ENCODE peak calls at places on chromosomes 3 and 15, in four cellular contexts. Z is HepG2, B is K562, D is GM12878. J is an unnamed sample.

GRCh38 chr3:120144267-120144666 is 50.0 kb upstream of the GSK3B start:
- DNase-seq in D (no peak), B (no peak), Z (peak; percentile 39), J (peak; percentile 19)

GRCh38 chr3:96354742-96355141 is 459.7 kb upstream of the EPHA6 start:
- DNase-seq in B (no peak), Z (no peak), D (no peak), J (no peak)

GRCh38 chr3:69370945-69371301 is 15.0 kb downstream of the FRMD4B start:
- DNase-seq in D (no peak), B (no peak), Z (no peak), J (no peak)

GRCh38 chr3:120429921-120430361 is 20.9 kb downstream of the FSTL1 start:
- DNase-seq in D (no peak), Z (no peak), B (no peak), J (no peak)

GRCh38 chr3:111594205-111594604 is 941 bp downstream of the ZBED2 start:
- DNase-seq in B (no peak), D (no peak), Z (no peak), J (no peak)

GRCh38 chr3:159263750-159264561 is 462.1 kb downstream of the MFSD1 start:
- DNase-seq in B (peak; percentile 14), Z (peak; percentile 22), D (no peak), J (peak; percentile 17)

GRCh38 chr3:19489936-19490335 is 341.6 kb downstream of the KCNH8 start:
- DNase-seq in D (no peak), Z (no peak), B (no peak), J (no peak)

GRCh38 chr3:57756022-57756527 is at the start of gene SLMAP:
- DNase-seq in Z (peak; percentile 96), D (peak; percentile 90), B (peak; percentile 78), J (peak; percentile 94)

DNA sequence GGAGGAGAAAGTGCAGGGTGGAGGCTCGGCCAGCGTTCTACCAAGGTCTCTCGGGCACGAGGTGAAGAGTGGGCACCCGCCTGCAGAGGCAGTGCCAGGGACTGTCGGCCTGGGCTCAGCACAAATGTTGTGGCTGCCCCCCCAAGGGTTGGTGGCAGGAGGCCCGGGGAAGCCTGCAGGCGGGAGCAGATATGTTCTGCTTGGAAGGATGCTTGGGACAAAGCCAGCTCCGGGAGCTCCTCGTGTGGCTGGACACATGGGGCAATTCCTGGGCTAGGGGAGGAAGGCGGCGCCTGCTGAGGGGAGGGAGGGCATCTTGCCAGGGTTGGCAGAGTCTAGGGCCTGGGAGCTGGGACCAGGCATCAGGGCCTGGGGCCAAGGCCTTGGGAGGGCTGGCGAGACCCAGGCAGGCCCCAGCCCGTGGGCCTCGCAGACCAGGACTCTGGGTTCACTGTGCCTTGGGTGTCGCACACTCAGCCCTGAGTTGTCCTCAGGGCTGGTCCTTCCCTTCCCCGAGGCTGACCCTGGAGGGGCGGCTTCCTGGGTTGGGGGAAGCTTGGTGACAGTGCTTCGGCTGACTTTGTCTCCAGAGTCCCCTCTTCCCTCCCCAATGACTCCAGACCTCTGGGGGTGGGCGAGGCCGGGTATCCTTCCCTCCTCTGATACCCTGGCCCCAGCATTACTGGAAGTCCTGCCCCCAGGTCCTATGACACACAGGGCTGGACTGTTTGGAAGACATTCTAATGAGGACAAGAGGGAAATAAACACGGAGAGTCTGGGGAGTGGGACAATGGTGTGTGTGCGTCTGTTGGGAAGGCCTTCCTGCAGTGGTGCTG is 30.2 kb upstream of the FBLN2 start:
- DNase-seq in Z (no peak), B (no peak), D (no peak), J (no peak)
- TF ChIP-seq NR2C2 in Z (no peak), B (no peak), D (no peak), J (no peak)

DNA sequence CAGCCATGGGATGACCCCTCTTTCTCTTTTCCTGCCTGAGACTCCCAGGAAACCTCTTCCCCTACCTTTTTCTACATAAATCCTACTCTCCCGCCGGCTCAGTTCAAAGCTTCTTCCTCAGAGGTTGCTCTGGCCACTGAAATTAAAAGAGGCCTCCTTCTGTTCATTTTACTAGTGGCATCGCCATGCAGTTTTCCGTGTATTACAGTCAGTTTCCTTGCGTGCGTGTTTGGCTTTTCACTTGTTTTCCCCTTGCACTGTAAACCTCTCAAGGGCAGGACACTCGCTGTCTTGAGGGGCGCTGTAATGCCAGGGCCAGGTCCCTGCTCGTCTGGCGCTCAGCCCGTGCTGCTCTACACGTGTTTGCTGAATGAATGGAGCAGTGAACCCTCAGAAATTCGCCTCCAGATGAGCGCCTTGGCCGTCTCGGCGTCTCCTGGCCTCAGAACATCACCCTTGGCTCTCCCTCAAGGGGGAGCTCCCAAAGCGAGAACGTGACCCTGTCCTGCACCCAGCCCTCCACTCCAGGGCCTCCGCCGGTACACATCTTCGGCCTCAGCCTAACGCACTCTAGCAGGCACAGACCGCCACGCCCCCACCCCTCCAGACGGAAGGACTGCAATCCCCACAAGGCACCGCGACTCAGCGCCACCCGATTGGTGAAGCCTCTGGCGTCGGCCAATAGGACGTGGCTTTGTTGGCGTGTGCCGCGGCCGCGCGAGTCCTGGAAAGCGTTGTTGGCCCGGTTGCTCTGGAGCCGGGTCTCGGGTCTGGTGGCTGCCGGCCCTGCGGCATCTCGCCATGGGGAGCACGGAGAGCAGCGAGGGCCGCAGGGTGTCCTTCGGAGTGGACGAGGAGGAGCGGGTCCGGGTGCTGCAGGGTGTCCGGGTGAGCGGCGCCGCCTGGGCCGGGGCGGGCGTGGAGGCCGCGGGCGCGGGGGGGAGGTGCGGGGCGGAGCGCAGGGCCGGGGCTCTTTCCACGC is at the start of gene CHCHD6:
- DNase-seq in Z (peak; percentile 93), B (peak; percentile 99), D (peak; percentile 76), J (peak; percentile 98)
- TF ChIP-seq NR2C2 in Z (peak; percentile 72), B (no peak), D (no peak), J (no peak)

DNA sequence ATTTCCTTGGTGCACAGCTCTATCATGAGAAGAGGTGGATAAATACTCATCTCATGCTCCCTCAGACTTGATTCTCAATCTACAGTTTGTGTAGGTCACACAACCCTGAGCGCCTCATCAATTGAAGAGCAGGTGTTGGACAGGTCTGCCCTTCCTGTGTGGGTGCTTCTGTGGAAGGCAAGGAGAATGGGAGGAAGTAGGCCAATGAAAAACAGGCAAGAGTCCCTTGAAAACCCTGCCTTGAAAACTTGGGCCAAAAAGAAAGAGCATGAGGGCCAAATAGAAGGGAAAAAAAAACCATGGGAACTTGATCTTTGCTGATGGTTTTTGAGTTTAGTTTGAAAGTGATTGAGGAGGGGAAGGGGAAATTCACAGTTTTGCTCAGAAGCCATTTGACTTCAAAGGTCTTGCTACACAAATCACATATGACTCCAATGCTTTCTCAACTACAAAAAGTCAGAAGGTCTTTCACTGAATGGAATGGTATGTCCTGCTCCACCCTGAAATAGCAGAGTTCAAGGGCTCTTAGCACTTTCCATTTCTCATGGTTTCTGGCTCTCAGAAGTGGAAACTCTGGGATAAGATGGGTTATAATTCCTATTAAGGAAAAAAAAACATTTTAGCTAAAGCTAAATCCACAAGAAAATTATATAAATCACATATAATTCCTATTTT is 37.2 kb upstream of the TM4SF1 start:
- DNase-seq in D (no peak), B (no peak), Z (peak; percentile 94), J (no peak)
- TF ChIP-seq NR2C2 in D (no peak), B (no peak), Z (no peak), J (no peak)

DNA sequence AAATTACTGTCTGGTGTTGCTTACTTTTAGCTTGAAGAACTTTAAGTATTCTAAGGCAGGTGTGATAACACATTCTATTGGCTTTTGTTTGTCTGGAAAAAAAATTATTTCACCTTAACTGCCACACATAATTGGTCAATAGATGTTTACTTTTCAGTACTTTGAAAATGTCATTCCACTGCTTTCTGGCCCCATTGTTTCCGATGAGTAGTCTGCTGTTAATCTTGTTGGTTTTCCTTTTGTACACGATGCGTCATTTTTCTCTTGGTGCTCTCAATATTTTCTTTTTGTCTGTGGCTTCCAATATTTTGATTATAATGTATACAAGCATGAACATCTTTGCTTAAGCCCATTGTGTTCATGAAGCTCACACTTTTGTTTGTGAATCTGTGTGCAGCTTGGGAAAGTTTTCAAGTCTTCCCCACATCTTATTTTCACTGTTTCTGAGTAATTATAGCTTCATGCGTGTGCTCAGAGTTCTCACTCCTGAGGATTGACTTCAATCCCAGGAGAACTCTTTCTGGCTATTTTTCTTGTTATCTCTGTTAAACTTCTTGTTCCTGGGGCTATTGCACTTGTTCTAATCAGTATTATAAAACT is 664.7 kb downstream of the IGSF11 start:
- DNase-seq in B (no peak), Z (no peak), D (no peak), J (no peak)
- TF ChIP-seq NR2C2 in B (no peak), Z (no peak), D (no peak), J (no peak)

DNA sequence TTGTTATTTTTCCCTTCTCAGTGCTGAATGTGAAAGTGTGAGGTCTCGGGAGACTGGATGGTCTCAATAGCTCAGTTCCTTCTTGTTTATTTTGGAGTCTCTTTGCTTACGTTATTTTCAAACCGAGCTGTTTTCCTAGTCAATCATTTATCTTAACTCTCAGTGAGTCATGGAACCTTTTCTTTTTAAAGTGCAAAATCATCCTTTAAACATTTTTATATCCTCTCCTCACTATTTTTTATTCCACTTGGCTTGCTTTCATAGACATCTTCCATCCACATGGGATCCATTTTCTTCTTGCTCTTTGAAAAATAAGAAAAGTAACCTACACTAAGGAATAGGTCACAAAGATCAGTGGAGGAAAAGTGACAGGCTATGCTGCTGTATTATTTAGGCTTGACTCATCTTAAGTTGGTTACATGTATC is 497.8 kb downstream of the NAALADL2 start:
- DNase-seq in Z (no peak), D (no peak), B (no peak), J (no peak)
- TF ChIP-seq NR2C2 in Z (no peak), D (no peak), B (no peak), J (no peak)

GRCh38 chr15:34039506-34040123 is 611 bp upstream of the AVEN start:
- DNase-seq in D (peak; percentile 25), B (no peak), Z (no peak), J (no peak)
- TF ChIP-seq NR2C2 in D (no peak), B (no peak), Z (no peak), J (no peak)

GRCh38 chr3:130345487-130346079 is at the start of gene COL6A5:
- DNase-seq in B (peak; percentile 11), Z (no peak), D (no peak), J (peak; percentile 53)
- TF ChIP-seq NR2C2 in B (no peak), Z (no peak), D (no peak), J (no peak)

DNA sequence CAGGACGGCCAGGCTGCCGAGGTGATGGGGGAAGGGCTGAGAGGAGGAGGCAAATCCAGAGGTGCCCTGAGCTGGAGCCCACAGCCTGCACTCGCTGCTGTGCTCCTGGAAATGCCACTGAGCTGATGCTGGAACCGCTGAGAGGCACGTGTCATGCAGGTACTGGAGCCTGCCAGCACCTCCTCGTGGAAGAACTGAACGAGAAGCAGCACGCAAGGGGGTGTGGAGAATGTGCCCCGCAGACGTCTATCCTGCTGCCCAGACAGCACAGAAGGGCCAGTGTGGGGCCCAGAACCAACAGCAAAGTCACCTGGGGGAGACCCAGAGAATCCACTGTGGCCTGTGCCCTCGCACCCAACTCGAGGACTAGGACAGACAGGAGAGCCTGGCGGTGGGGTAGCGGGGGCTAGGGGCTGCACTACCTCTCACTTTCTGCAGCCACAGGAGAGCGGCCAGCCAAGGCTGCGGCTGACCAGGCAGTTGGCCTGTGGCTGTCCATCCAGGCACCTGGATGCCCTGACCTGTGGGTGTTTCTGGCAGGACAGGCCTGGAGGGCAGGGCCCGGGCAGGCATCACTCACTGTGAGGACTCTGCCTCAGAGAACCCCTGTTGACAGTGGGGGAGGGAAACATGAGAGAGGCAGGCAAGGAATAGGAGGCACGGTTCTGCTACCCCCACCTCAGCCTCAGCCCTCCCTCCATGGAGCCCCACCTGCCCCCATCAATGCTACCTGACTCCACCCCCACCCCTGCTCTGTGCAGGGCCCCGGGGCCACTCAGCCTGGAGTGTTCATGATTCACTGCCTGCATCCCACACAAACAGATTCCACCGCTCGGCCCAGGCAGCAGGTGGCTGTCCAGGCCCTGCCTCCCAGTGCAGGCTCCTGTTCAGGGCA is 213.1 kb downstream of the TBC1D2B start:
- DNase-seq in Z (no peak), B (no peak), D (no peak), J (no peak)
- TF ChIP-seq NR2C2 in Z (no peak), B (no peak), D (no peak), J (no peak)

J was measured in WTC11.